ENCODE peak calls at places on chromosomes 3 and 15, in ten cellular contexts. I, V, E, R, T, W, G, H, C and X are unnamed samples.

GRCh38 chr15:40471778-40472130 is 970 bp downstream of the CHST14 start:
- DNase-seq in I (no peak), V (no peak), E (no peak), R (no peak), T (peak), W (no peak), G (no peak), H (no peak), C (peak), X (peak)

GRCh38 chr3:127888564-127889107 is 26.4 kb upstream of the KBTBD12 start:
- DNase-seq in I (no peak), V (no peak), E (no peak), R (no peak), T (no peak), W (no peak), G (peak), H (no peak), C (no peak), X (no peak)

GRCh38 chr3:120094776-120095225 is 554 bp upstream of the GSK3B start:
- DNase-seq in I (peak), V (peak), E (peak), R (peak), T (peak), W (peak), G (peak), H (peak), C (peak), X (peak)

GRCh38 chr15:98123834-98124233 is 163.3 kb downstream of the ARRDC4 start:
- DNase-seq in I (no peak), V (no peak), E (no peak), R (no peak), T (no peak), W (no peak), G (no peak), H (no peak), C (no peak), X (no peak)

GRCh38 chr3:70531063-70531657 is 218.7 kb upstream of the MDFIC2 start:
- DNase-seq in I (no peak), V (no peak), E (no peak), R (peak), T (no peak), W (no peak), G (peak), H (no peak), C (peak), X (no peak)

GRCh38 chr15:98787936-98788757 is 139.8 kb downstream of the IGF1R start:
- DNase-seq in I (no peak), V (no peak), E (no peak), R (peak), T (no peak), W (no peak), G (no peak), H (no peak), C (peak), X (no peak)

GRCh38 chr3:120331071-120331470 is 18.1 kb downstream of the LRRC58 start:
- DNase-seq in I (no peak), V (no peak), E (no peak), R (no peak), T (no peak), W (no peak), G (no peak), H (no peak), C (no peak), X (no peak)

GRCh38 chr3:186930143-186930638 is at the start of gene ST6GAL1:
- DNase-seq in I (peak), V (peak), E (peak), R (peak), T (peak), W (peak), G (peak), H (peak), C (peak), X (peak)

GRCh38 chr15:26869628-26870027 is 2.8 kb downstream of the GABRA5 start:
- DNase-seq in I (no peak), V (no peak), E (no peak), R (no peak), T (no peak), W (no peak), G (no peak), H (no peak), C (no peak), X (no peak)

GRCh38 chr15:26873846-26874245 is 7.0 kb downstream of the GABRA5 start:
- DNase-seq in I (no peak), V (no peak), E (no peak), R (no peak), T (no peak), W (no peak), G (no peak), H (no peak), C (no peak), X (peak)

GRCh38 chr15:26870346-26870745 is 3.5 kb downstream of the GABRA5 start:
- DNase-seq in I (no peak), V (no peak), E (no peak), R (no peak), T (no peak), W (no peak), G (no peak), H (no peak), C (no peak), X (no peak)

GRCh38 chr15:26874774-26875475 is 8.1 kb downstream of the GABRA5 start:
- DNase-seq in I (no peak), V (no peak), E (no peak), R (no peak), T (no peak), W (no peak), G (no peak), H (no peak), C (no peak), X (no peak)

DNA sequence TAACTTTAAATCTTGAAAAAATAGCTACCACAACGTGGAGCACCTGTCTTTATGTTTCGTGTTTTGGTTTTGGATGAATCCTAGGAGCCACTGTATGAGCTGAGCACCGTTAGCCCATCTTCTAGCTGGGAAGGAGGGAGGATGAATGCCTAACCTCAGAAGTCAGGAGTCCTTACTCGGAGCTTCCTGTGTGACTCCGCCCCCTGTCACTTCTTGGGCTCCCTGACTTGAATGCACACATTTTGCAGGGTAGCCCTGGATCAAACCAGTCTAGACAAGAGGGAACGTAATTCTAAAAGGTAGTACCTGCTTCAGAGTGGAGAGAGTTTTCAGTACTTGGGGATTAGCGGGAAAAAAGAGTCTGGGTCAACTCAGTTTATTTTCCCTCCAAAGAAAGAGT is 5.3 kb downstream of the GABRA5 start:
- DNase-seq in I (no peak), V (no peak), E (no peak), R (no peak), T (no peak), W (no peak), G (no peak), H (no peak), C (no peak), X (no peak)
- H3K27ac ChIP-seq in I (no peak), V (no peak), E (no peak), R (no peak), T (no peak), W (no peak), G (no peak), H (no peak), C (no peak), X (no peak)

DNA sequence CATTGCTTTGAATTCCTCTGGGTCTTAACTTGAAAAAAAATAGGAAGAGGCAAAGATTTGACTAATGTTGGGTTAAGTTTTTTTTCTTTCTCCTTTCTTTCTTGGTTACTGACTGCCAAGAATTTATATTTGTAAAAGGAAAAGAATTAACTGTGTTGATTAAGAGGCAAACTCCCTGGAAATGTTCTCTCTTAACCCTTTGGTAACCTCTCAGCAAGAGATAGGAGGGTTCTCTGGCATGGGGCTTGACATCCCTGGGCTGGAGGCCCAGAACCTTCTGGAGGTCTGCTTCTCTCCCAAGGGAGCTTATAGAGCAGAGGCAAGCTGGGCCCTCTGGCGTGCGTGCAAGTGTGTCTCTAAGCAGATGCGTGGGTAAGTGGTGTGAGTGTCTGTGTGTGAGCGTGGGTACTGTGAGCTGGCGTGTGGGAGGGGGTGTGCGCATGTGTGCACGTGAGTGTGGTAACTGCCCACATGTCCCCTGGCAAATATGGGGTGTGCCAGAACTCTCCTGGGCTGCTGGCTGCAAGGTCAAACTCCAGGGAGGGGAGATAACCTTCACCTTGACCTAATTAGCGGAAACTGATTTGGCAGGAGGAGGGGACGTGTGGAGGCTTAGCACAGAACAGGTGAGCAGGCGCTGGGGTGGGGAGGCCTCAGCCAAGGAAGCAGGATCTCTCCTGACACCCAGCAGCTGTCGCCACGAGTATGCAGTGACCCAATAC is 49.4 kb upstream of the MAGEF1 start:
- DNase-seq in I (peak), V (no peak), E (no peak), R (no peak), T (peak), W (no peak), G (no peak), H (no peak), C (no peak), X (no peak)
- TF ChIP-seq CTCF in I (no peak), V (no peak), E (no peak), R (no peak), T (no peak), W (no peak), G (no peak), H (no peak), C (no peak), X (no peak)

GRCh38 chr15:72180771-72181324 is 16.7 kb downstream of the GRAMD2A start:
- DNase-seq in I (no peak), V (no peak), E (no peak), R (no peak), T (no peak), W (no peak), G (no peak), H (no peak), C (no peak), X (no peak)

GRCh38 chr15:72182673-72183072 is 14.9 kb downstream of the GRAMD2A start:
- DNase-seq in I (no peak), V (no peak), E (no peak), R (peak), T (no peak), W (no peak), G (no peak), H (no peak), C (peak), X (peak)

GRCh38 chr15:72182244-72182643 is 15.3 kb downstream of the GRAMD2A start:
- DNase-seq in I (no peak), V (no peak), E (no peak), R (no peak), T (no peak), W (no peak), G (no peak), H (no peak), C (no peak), X (peak)

GRCh38 chr15:72183781-72184164 is 13.8 kb downstream of the GRAMD2A start:
- DNase-seq in I (no peak), V (no peak), E (no peak), R (no peak), T (no peak), W (peak), G (no peak), H (no peak), C (no peak), X (no peak)

DNA sequence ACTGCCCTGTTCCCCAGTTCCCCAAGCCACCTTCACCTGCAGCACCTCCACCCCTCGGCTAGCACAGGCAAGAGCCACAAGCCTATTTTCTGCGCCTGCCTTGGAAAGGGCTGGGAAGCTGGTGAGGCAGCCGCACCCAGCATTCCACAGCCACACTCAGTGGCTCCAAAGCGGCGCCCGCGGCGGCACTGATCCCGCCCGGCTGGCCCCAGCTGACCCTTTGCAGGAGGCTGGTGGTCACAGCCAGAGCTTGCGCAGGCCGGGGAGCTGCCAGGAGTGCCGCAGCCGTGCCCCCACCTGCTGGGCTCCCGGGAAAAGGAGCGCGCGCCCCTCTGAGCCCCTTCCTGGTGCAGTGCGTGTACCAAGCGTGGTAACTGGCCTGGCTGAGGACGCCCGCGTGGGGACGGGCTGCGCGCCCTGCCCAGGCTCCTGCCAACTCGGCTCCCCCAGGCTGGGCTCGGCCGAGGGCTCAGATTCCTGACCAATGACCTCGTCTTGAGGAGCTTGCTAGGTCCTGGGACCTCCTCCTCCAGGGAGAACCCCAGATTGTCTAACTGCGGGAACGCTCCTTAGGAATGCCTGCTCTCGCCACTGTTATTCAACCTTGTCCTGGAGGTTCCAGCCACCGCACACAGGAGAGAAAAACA is 13.3 kb downstream of the GRAMD2A start:
- DNase-seq in I (no peak), V (no peak), E (no peak), R (peak), T (peak), W (peak), G (peak), H (no peak), C (peak), X (peak)
- TF ChIP-seq EP300 in I (no peak), V (no peak), E (no peak), R (no peak), T (no peak), W (no peak), G (no peak), H (no peak), C (peak), X (no peak)

GRCh38 chr3:32434206-32434605 is 42.6 kb downstream of the CMTM7 start:
- DNase-seq in I (no peak), V (no peak), E (no peak), R (no peak), T (no peak), W (no peak), G (no peak), H (no peak), C (no peak), X (no peak)

GRCh38 chr3:32430900-32431299 is 39.2 kb downstream of the CMTM7 start:
- DNase-seq in I (no peak), V (no peak), E (no peak), R (no peak), T (no peak), W (no peak), G (no peak), H (no peak), C (no peak), X (no peak)

GRCh38 chr3:32432045-32432710 is 40.5 kb downstream of the CMTM7 start:
- DNase-seq in I (no peak), V (no peak), E (no peak), R (no peak), T (peak), W (no peak), G (no peak), H (no peak), C (no peak), X (no peak)

GRCh38 chr3:32431481-32431880 is 39.8 kb downstream of the CMTM7 start:
- DNase-seq in I (no peak), V (no peak), E (no peak), R (no peak), T (no peak), W (no peak), G (no peak), H (no peak), C (no peak), X (no peak)

DNA sequence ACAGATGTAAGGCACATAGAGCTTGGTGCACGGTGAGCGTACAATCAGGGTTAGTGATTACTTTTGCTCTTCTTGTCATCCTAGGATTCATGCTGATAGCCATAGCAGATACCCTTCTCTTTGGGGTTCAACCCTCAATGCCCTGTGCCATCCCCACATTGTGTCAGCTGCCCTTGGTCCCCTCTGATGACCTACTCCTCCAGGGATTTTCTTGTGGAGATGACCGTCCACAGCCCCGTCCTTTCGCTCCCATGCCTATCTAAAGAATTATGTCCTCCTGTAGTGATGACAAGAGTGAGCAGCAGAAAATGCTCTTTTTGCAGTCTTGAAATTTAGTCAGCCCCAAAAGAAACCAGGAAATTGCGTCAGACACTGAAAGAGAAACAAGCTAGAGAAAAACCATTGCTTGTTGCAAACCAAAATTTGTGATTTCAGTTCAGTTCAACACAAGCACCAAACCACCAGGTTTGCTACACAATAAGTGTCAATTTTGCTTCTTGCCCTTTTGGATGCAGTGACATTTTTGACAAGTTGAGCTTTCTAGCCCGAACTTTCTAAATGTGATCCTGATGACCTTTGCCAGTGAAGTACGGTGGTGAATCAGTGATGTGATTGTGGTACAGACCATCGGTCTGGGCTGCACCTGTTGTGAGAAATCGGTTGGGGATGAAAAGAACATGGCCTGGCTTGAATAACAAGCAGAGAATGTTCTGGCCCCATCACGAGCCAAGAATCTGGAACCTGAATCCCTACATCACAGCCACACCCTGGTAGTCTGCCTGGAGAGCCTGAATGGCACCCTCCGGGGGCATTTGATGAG is 41.3 kb downstream of the CMTM7 start:
- DNase-seq in I (no peak), V (peak), E (no peak), R (no peak), T (no peak), W (no peak), G (no peak), H (no peak), C (no peak), X (no peak)
- H3K27ac ChIP-seq in I (no peak), V (peak), E (no peak), R (no peak), T (peak), W (no peak), G (no peak), H (peak), C (no peak), X (peak)

GRCh38 chr15:62883938-62884479 is 158.5 kb upstream of the TPM1 start:
- DNase-seq in I (no peak), V (no peak), E (no peak), R (no peak), T (no peak), W (no peak), G (no peak), H (peak), C (no peak), X (no peak)

GRCh38 chr15:62888628-62889027 is 153.9 kb upstream of the TPM1 start:
- DNase-seq in I (no peak), V (no peak), E (no peak), R (no peak), T (no peak), W (no peak), G (no peak), H (no peak), C (no peak), X (no peak)

GRCh38 chr15:62889141-62889661 is 153.3 kb upstream of the TPM1 start:
- DNase-seq in I (no peak), V (no peak), E (no peak), R (no peak), T (no peak), W (no peak), G (no peak), H (no peak), C (no peak), X (no peak)

GRCh38 chr15:62887113-62887570 is 155.4 kb upstream of the TPM1 start:
- DNase-seq in I (no peak), V (no peak), E (no peak), R (no peak), T (no peak), W (no peak), G (peak), H (no peak), C (no peak), X (no peak)

GRCh38 chr15:62886431-62887071 is 156.0 kb upstream of the TPM1 start:
- DNase-seq in I (peak), V (no peak), E (no peak), R (peak), T (no peak), W (no peak), G (no peak), H (no peak), C (peak), X (no peak)
- TF ChIP-seq CTCF in I (no peak), V (no peak), E (no peak), R (no peak), T (no peak), W (no peak), G (no peak), H (no peak), C (peak), X (no peak)